ENCODE peak calls at places on chromosome 2, in six cellular contexts. Q is AG04450; J is coronary artery; E is HFF-Myc; M is CD8-positive, alpha-beta T cell; Z is HAP-1. N is an unnamed sample.

GRCh38 chr2:199136241-199136640 is 321.5 kb downstream of the SATB2 start:
- DNase-seq in E (no peak), Q (no peak), Z (no peak), J (no peak), M (no peak), N (no peak)

GRCh38 chr2:19900536-19901200 is 1.1 kb downstream of the TTC32 start:
- DNase-seq in M (no peak), E (no peak), Q (no peak), J (no peak), Z (no peak), N (no peak)

GRCh38 chr2:182522428-182522896 is 95.6 kb upstream of the PDE1A start:
- DNase-seq in Z (peak; percentile 20), Q (no peak), J (no peak), M (no peak), E (no peak), N (no peak)

GRCh38 chr2:59389240-59389639 is 1148.1 kb upstream of the FANCL start:
- DNase-seq in J (no peak), Z (no peak), M (no peak), E (no peak), Q (no peak), N (no peak)

GRCh38 chr2:51710222-51710621 is 678.3 kb upstream of the NRXN1 start:
- DNase-seq in M (no peak), Z (peak; percentile 14), Q (no peak), E (no peak), J (no peak), N (no peak)

GRCh38 chr2:215969131-215969841 is 44.1 kb downstream of the MREG start:
- DNase-seq in Q (no peak), E (no peak), J (no peak), Z (no peak), M (no peak), N (no peak)

GRCh38 chr2:231396058-231396821 is 730 bp downstream of the B3GNT7 start:
- DNase-seq in J (no peak), Z (no peak), E (no peak), M (no peak), Q (no peak), N (no peak)

GRCh38 chr2:9846554-9846953 is 3.3 kb downstream of the TAF1B start:
- DNase-seq in J (no peak), Z (no peak), M (no peak), Q (no peak), E (no peak), N (no peak)

GRCh38 chr2:11056614-11057013 is 98.7 kb upstream of the SLC66A3 start:
- DNase-seq in J (no peak), M (no peak), E (peak; percentile 83), Z (no peak), Q (peak; percentile 79), N (no peak)

GRCh38 chr2:202185816-202186221 is 52.6 kb downstream of the SUMO1 start:
- DNase-seq in E (no peak), Q (no peak), Z (peak; percentile 10), J (no peak), M (no peak), N (no peak)

GRCh38 chr2:47675196-47675825 is 107.6 kb upstream of the MSH6 start:
- DNase-seq in Q (no peak), M (no peak), E (no peak), J (no peak), Z (no peak), N (no peak)

GRCh38 chr2:156436477-156437085 is 402 bp downstream of the GPD2 start:
- DNase-seq in Q (no peak), M (no peak), E (no peak), J (no peak), Z (peak; percentile 23), N (peak; percentile 6)

GRCh38 chr2:128472789-128473174 is 154.1 kb upstream of the HS6ST1 start:
- DNase-seq in Z (no peak), E (peak; percentile 11), M (no peak), J (no peak), Q (no peak), N (no peak)

GRCh38 chr2:201279079-201279478 is 18.7 kb downstream of the CASP8 start:
- DNase-seq in Q (no peak), Z (no peak), M (no peak), J (no peak), E (no peak), N (no peak)

GRCh38 chr2:89833780-89834117 is 1142.3 kb downstream of the RPIA start:
- DNase-seq in Q (no peak), J (no peak), M (no peak), E (no peak), Z (peak; percentile 28), N (peak; percentile 69)

GRCh38 chr2:32262105-32262504 is 2.6 kb downstream of the NLRC4 start:
- DNase-seq in Q (no peak), E (no peak), M (no peak), J (no peak), Z (no peak), N (no peak)

GRCh38 chr2:213288913-213289700 is 4.8 kb downstream of the SPAG16 start:
- DNase-seq in J (no peak), Q (no peak), M (no peak), Z (no peak), E (no peak), N (no peak)

GRCh38 chr2:160428425-160428763 is 65.2 kb downstream of the RBMS1 start:
- DNase-seq in M (no peak), E (no peak), Z (no peak), J (no peak), Q (no peak), N (no peak)
- H3K4me3 ChIP-seq in M (peak overlapping the region; percentile 7), E (no peak overlapping the region), Z (no peak overlapping the region), J (peak overlapping the region; percentile 45), Q (no peak overlapping the region), N (no peak overlapping the region)

GRCh38 chr2:74496997-74497776 is 2.2 kb downstream of the LBX2 start:
- DNase-seq in M (no peak), Z (no peak), Q (no peak), E (no peak), J (no peak), N (no peak)
- H3K4me3 ChIP-seq in M (no peak overlapping the region), Z (no peak overlapping the region), Q (no peak overlapping the region), E (no peak overlapping the region), J (peak overlapping the region; percentile 65), N (peak overlapping the region; percentile 74)

GRCh38 chr2:154455201-154455600 is 243.3 kb upstream of the KCNJ3 start:
- DNase-seq in Q (no peak), E (no peak), M (no peak), Z (no peak), J (no peak), N (no peak)
- H3K4me3 ChIP-seq in Q (no peak overlapping the region), E (no peak overlapping the region), M (no peak overlapping the region), Z (no peak overlapping the region), J (peak overlapping the region; percentile 58), N (no peak overlapping the region)

DNA sequence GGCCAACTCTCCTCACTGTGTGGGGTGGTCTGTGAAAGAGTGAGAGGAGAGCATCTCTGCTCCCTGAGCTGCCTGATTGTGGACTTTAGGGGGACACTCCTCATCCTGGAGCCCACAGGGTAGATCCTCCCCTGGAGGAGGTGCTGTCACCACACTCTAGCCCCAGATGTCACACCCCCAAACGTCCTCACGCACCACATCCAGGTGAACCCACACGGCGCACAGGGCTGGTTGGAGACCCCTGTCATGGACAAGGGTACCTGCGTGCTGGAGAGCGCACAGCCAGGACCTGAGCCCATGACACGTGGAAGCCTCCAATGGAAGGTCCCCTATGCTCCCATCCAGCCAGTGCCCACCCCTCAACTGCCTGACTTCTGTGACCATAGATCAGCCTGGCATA is 10.5 kb downstream of the AGXT start:
- DNase-seq in Z (no peak), E (no peak), Q (no peak), J (no peak), M (no peak), N (no peak)
- H3K4me3 ChIP-seq in Z (no peak overlapping the region), E (no peak overlapping the region), Q (no peak overlapping the region), J (no peak overlapping the region), M (no peak overlapping the region), N (no peak overlapping the region)

DNA sequence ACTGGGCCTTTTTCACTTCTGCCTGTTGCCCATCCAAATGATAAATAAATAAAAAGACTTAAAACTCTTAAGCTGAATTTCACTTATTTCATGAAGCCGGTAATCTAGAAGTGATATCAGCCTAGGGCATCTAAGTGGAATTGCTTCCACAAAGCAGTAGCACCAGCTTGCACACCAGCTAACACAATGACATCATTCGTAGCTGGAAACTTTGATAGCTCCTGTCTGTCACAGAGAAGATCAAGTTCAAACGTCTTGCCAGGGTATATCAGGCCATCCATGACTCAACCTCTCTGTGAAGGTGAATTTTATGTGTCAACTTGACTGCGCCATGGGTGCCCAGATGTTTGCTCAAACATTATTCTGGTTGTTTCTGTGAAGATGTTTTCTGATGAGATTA is 161.7 kb upstream of the MYT1L start:
- DNase-seq in E (no peak), J (no peak), Q (no peak), Z (no peak), M (no peak), N (no peak)
- H3K4me3 ChIP-seq in E (no peak overlapping the region), J (no peak overlapping the region), Q (no peak overlapping the region), Z (no peak overlapping the region), M (no peak overlapping the region), N (no peak overlapping the region)

GRCh38 chr2:3302751-3303582 is 74.7 kb downstream of the EIPR1 start:
- DNase-seq in M (no peak), E (no peak), Q (no peak), Z (no peak), J (no peak), N (peak; percentile 17)
- H3K4me3 ChIP-seq in M (no peak overlapping the region), E (no peak overlapping the region), Q (peak overlapping the region; percentile 35), Z (no peak overlapping the region), J (peak overlapping the region; percentile 54), N (no peak overlapping the region)

GRCh38 chr2:37632310-37632709 is 39.1 kb downstream of the CDC42EP3 start:
- DNase-seq in M (no peak), E (no peak), J (no peak), Q (no peak), Z (no peak), N (no peak)

GRCh38 chr2:37631698-37632097 is 39.7 kb downstream of the CDC42EP3 start:
- DNase-seq in M (no peak), Z (no peak), J (no peak), Q (no peak), E (no peak), N (no peak)

GRCh38 chr2:37630298-37630697 is 41.1 kb downstream of the CDC42EP3 start:
- DNase-seq in E (no peak), Q (no peak), Z (no peak), J (no peak), M (no peak), N (no peak)

GRCh38 chr2:37630778-37631177 is 40.7 kb downstream of the CDC42EP3 start:
- DNase-seq in Q (no peak), J (no peak), M (no peak), Z (no peak), E (no peak), N (no peak)

DNA sequence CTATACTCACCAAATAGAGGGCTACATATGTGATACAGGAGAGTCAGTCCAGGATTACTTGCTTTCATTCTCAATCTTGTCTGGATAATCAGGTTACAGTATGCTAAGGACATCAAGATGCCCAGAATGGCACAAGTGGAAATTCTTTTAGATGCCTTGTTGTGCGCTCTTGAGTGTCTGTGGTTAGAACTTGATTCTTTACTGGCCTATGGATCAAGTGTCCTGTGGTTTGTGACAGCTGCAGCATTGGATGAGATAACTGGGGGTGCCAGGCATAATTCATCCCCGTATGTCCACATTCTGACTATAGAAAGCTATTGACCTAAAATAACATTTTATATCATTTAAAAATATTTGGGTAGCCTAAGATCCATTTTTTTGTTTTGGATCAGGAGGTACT is 40.1 kb downstream of the CDC42EP3 start:
- DNase-seq in J (no peak), M (no peak), Z (no peak), Q (no peak), E (no peak), N (no peak)
- H3K4me3 ChIP-seq in J (no peak overlapping the region), M (no peak overlapping the region), Z (no peak overlapping the region), Q (no peak overlapping the region), E (no peak overlapping the region), N (no peak overlapping the region)

N was measured in neuronal stem cell.